ENCODE peak calls at places on chromosomes 3 and 15, in seven cellular contexts. V, S, X, U, M, K and I are unnamed samples.

GRCh38 chr15:101579766-101580165 is 72.4 kb downstream of the TM2D3 start:
- DNase-seq in V (no peak), S (no peak), X (no peak), U (no peak), M (no peak), K (no peak), I (no peak)

GRCh38 chr3:114454592-114455251 is 160.9 kb downstream of the TIGIT start:
- DNase-seq in V (no peak), S (no peak), X (peak; percentile 23), U (no peak), M (no peak), K (no peak), I (no peak)

GRCh38 chr3:177106594-177106993 is 90.7 kb downstream of the TBL1XR1 start:
- DNase-seq in V (no peak), S (no peak), X (no peak), U (no peak), M (no peak), K (no peak), I (no peak)

GRCh38 chr15:94097567-94097966 is 133.8 kb upstream of the MCTP2 start:
- DNase-seq in V (no peak), S (no peak), X (no peak), U (no peak), M (no peak), K (no peak), I (no peak)

GRCh38 chr3:75136100-75136897 is 521.8 kb upstream of the CNTN3 start:
- DNase-seq in V (no peak), S (no peak), X (no peak), U (peak; percentile 24), M (no peak), K (no peak), I (no peak)

GRCh38 chr3:67094769-67095168 is 96.7 kb downstream of the KBTBD8 start:
- DNase-seq in V (no peak), S (no peak), X (no peak), U (no peak), M (no peak), K (no peak), I (no peak)

GRCh38 chr3:16512435-16513140 is 911 bp downstream of the RFTN1 start:
- DNase-seq in V (no peak), S (no peak), X (peak; percentile 67), U (no peak), M (no peak), K (no peak), I (no peak)

GRCh38 chr3:175121225-175121624 is 262.1 kb downstream of the NAALADL2 start:
- DNase-seq in V (peak; percentile 6), S (peak; percentile 7), X (no peak), U (no peak), M (no peak), K (no peak), I (no peak)

GRCh38 chr15:66763186-66764066 is 61.4 kb downstream of the SMAD6 start:
- DNase-seq in V (no peak), S (no peak), X (peak; percentile 55), U (no peak), M (no peak), K (no peak), I (no peak)

GRCh38 chr15:47331796-47332480 is 385.4 kb upstream of the SEMA6D start:
- DNase-seq in V (no peak), S (no peak), X (no peak), U (no peak), M (no peak), K (no peak), I (peak; percentile 11)

GRCh38 chr3:45258317-45258716 is 32.2 kb upstream of the TMEM158 start:
- DNase-seq in V (no peak), S (no peak), X (no peak), U (no peak), M (no peak), K (no peak), I (no peak)

GRCh38 chr3:161395613-161396012 is 24.3 kb upstream of the SPTSSB start:
- DNase-seq in V (no peak), S (no peak), X (no peak), U (no peak), M (no peak), K (no peak), I (no peak)

GRCh38 chr15:40337597-40337996 is 3.1 kb downstream of the CCDC9B start:
- DNase-seq in V (no peak), S (no peak), X (peak; percentile 40), U (no peak), M (no peak), K (no peak), I (no peak)

DNA sequence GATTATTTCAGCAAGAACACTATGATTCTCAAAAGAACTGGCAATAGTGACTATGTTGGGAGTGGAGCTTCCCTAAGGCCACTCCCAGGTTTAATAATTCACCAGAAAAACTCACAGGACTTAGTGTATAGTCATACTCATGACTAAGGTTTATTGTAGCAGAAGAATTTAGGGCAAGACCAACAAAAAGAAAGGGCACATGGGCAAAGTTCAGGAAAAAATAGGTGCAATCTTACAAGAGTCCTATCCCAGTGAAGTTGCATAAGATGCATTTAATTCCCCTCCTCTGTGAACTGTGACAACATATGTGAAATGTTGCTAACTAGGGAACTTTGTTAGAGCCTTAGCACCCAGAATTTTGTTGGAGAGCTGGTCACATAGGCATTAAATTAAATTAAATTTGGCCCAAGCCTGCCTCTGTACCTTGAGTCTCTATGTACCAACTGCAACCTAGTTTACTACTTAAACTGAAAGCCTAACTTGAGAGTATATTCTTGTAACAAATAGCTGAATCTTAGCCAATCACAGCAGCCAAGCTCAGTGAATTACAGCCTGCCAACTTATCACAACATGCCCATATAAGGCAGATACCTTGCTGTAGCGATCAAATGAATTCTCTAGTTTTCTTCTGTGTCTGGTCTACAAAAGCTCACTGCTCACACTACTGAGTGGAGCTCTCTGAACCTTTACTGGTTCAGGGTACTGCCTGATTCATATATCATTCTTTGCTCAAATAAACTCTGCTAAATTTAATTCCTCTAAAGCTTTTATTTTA is 386.2 kb upstream of the ARHGEF26 start:
- DNase-seq in V (no peak), S (no peak), X (no peak), U (peak; percentile 30), M (no peak), K (no peak), I (no peak)
- TF ChIP-seq JUND in V (no peak), S (no peak), X (no peak), U (no peak), M (no peak), K (no peak), I (no peak)

DNA sequence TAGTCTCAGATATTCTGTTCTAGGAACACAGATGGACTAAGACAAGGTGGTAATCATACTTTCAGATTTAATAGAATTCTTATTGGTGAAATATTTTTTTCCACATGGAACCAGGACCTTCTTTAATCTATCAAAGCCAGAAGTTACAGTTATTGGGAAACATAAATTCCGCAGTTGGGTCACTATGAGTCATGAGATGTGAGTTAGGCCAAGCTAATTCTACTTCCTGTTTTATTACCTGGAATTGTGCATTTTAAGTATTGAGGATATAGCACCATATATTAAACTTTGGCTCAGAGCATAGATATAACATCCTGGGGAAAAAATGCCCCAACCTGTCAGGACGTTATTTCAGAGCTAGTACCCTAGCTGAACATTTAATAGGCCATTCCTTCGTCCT is 96.4 kb upstream of the P3H2 start:
- DNase-seq in V (no peak), S (no peak), X (no peak), U (no peak), M (no peak), K (no peak), I (no peak)
- TF ChIP-seq JUND in V (no peak), S (peak; percentile 23), X (no peak), U (no peak), M (no peak), K (no peak), I (no peak)

DNA sequence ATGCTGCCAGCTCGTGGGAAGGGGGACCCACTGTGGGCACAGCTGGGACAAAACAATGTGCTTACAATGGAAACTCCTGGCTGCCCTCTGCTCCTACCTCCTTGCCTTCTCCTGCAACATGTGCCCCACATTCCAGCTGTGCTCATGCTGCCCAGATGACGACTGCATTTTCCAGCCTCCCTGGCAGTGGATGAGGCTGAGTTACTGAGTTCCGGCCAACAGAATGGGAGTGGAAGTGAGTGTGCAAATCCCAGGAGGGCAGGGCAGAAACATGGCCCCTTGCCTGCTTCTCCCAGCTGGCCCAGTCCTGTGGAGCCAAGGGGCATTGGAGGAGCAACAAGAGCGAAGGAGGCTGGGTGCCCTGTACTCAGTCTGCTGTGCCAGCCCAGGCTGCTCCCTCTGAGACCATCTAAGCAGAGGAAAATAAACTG is 17.1 kb downstream of the KLF15 start:
- DNase-seq in V (no peak), S (no peak), X (no peak), U (no peak), M (no peak), K (no peak), I (no peak)
- TF ChIP-seq JUND in V (no peak), S (no peak), X (no peak), U (no peak), M (no peak), K (no peak), I (no peak)

GRCh38 chr15:42139596-42139995 is 16.8 kb downstream of the PLA2G4F start:
- DNase-seq in V (no peak), S (no peak), X (no peak), U (no peak), M (no peak), K (no peak), I (no peak)
- TF ChIP-seq JUND in V (no peak), S (no peak), X (no peak), U (no peak), M (no peak), K (no peak), I (no peak)

DNA sequence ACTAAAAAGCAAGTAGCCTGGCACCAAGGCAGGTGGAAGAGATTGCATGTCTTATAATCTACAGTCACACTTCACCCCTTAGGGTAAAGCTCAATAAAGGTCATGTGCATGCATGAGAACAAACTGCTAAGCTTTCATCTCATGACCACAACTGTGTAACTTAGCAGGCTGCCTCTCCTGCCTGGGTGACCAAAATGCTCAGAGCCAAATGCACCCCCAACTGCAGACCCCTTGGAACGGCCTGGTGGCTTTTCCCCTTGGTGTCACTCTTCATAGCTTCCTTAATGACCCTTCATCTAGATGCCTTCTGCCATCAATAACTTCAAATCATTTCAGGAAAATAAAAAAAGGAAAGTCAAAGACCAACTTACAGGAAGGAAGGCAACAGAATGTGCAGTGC is 88.1 kb downstream of the ADAMTS17 start:
- DNase-seq in V (no peak), S (no peak), X (no peak), U (no peak), M (no peak), K (no peak), I (no peak)
- TF ChIP-seq JUND in V (no peak), S (no peak), X (no peak), U (no peak), M (no peak), K (no peak), I (no peak)